ENCODE peak calls at places on chromosomes 6 and 20, in seven cellular contexts. V, X, T, U, W, P and Q are unnamed samples.

GRCh38 chr6:32852018-32852843 is 1.3 kb downstream of the TAP1 start:
- DNase-seq in T (peak; percentile 48), V (no peak), U (no peak), P (peak; percentile 80), X (no peak), W (peak; percentile 23), Q (no peak)

GRCh38 chr6:111534366-111534765 is 51.3 kb upstream of the REV3L start:
- DNase-seq in V (peak; percentile 94), P (no peak), X (peak; percentile 28), T (peak; percentile 87), U (no peak), W (no peak), Q (no peak)

GRCh38 chr6:165854863-165855593 is 192.0 kb upstream of the PDE10A start:
- DNase-seq in V (no peak), X (no peak), U (no peak), P (no peak), T (no peak), W (no peak), Q (no peak)

GRCh38 chr6:81067057-81067456 is 685.4 kb downstream of the TENT5A start:
- DNase-seq in X (no peak), W (no peak), P (no peak), V (no peak), T (no peak), U (no peak), Q (no peak)

GRCh38 chr6:2783188-2783957 is 18.2 kb downstream of the WRNIP1 start:
- DNase-seq in U (no peak), T (no peak), W (no peak), V (peak; percentile 91), X (no peak), P (no peak), Q (no peak)

GRCh38 chr20:37404461-37404881 is 58.5 kb downstream of the SRC start:
- DNase-seq in V (no peak), T (no peak), W (no peak), X (no peak), U (no peak), P (no peak), Q (no peak)

GRCh38 chr20:24146231-24146634 is 157.7 kb upstream of the GGTLC1 start:
- DNase-seq in P (no peak), W (no peak), V (no peak), T (no peak), U (no peak), X (no peak), Q (no peak)

GRCh38 chr6:143592335-143592734 is 80.8 kb upstream of the FUCA2 start:
- DNase-seq in T (no peak), P (no peak), V (peak; percentile 73), W (no peak), U (no peak), X (no peak), Q (no peak)

GRCh38 chr20:45450097-45450818 is 19.3 kb upstream of the WFDC2 start:
- DNase-seq in U (peak; percentile 32), W (no peak), V (peak; percentile 72), P (no peak), T (no peak), X (peak; percentile 54), Q (no peak)

GRCh38 chr6:129507059-129507807 is 202.7 kb downstream of the ARHGAP18 start:
- DNase-seq in V (no peak), W (no peak), U (no peak), P (no peak), T (no peak), X (no peak), Q (no peak)

GRCh38 chr6:13364842-13365241 is 36.5 kb upstream of the TBC1D7 start:
- DNase-seq in V (no peak), W (no peak), P (no peak), X (no peak), T (no peak), U (no peak), Q (no peak)

GRCh38 chr6:2715737-2716136 is 35.0 kb downstream of the MYLK4 start:
- DNase-seq in V (no peak), T (no peak), X (no peak), W (no peak), P (no peak), U (no peak), Q (no peak)

GRCh38 chr6:34697544-34697836 is 923 bp upstream of the ILRUN start:
- DNase-seq in U (no peak), X (no peak), P (no peak), V (no peak), W (no peak), T (no peak), Q (no peak)

GRCh38 chr20:19025430-19026120 is 186.9 kb upstream of the SLC24A3 start:
- DNase-seq in V (no peak), U (no peak), X (no peak), P (no peak), T (no peak), W (peak; percentile 22), Q (no peak)

GRCh38 chr20:64077094-64077493 is 2.2 kb downstream of the RGS19 start:
- DNase-seq in X (no peak), P (no peak), U (peak; percentile 37), W (no peak), V (no peak), T (peak; percentile 60), Q (no peak)

GRCh38 chr6:40338306-40338705 is 248.9 kb downstream of the LRFN2 start:
- DNase-seq in T (no peak), V (no peak), W (no peak), U (no peak), X (no peak), P (no peak), Q (no peak)

GRCh38 chr6:138958595-138958994 is 29.5 kb downstream of the REPS1 start:
- DNase-seq in U (no peak), V (no peak), T (no peak), P (no peak), X (no peak), W (no peak), Q (no peak)

GRCh38 chr6:62119401-62119800 is 166.6 kb downstream of the KHDRBS2 start:
- DNase-seq in X (no peak), W (no peak), T (no peak), U (no peak), P (no peak), V (no peak), Q (no peak)

GRCh38 chr6:126672654-126673053 is 332.7 kb downstream of the CENPW start:
- DNase-seq in T (no peak), U (no peak), P (no peak), W (no peak), X (no peak), V (peak; percentile 17), Q (no peak)

GRCh38 chr6:5728726-5729434 is 277.8 kb downstream of the NRN1 start:
- DNase-seq in V (peak; percentile 13), W (no peak), X (no peak), U (no peak), T (no peak), P (no peak), Q (no peak)

GRCh38 chr6:1202201-1202600 is 109.7 kb upstream of the FOXQ1 start:
- DNase-seq in V (no peak), T (no peak), X (no peak), P (no peak), W (no peak), U (no peak), Q (no peak)

DNA sequence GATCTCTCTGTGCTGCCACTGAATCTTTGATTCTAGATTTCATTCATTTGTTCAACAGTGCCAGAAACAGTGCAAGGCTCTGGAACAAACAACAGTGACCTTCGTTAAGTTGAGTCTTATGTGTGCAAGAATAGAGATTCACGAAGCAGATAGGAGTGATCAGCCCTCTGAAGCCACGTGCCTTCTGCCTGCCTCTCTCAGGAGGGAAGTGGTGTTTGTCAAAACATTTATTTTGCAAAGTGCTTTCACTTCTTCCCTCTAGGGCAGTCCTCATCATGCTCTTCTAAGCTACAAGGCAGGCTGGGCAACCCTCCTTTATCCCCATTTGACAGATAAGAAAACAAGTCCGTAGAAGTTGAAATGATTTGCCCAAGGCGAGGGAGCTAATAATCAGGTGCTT is 204.3 kb downstream of the TFAP2C start:
- DNase-seq in W (no peak), P (no peak), T (no peak), V (no peak), U (no peak), X (no peak), Q (no peak)
- H3K27me3 ChIP-seq in W (peaks cover 59% of the 10 kb centered on the region), P (peaks cover 20% of the 10 kb centered on the region), T (peaks cover 12% of the 10 kb centered on the region), V (peaks cover 38% of the 10 kb centered on the region), U (no peaks in the 10 kb centered on the region), X (peaks cover 4% of the 10 kb centered on the region), Q (no peaks in the 10 kb centered on the region)

GRCh38 chr6:157556671-157557430 is 175.9 kb downstream of the ZDHHC14 start:
- DNase-seq in T (no peak), X (no peak), P (peak; percentile 56), W (peak; percentile 29), U (no peak), V (no peak), Q (no peak)

GRCh38 chr6:157558049-157558448 is 177.1 kb downstream of the ZDHHC14 start:
- DNase-seq in T (no peak), V (peak; percentile 13), P (peak; percentile 19), U (no peak), W (no peak), X (peak; percentile 33), Q (no peak)

GRCh38 chr6:157558487-157559200 is 177.7 kb downstream of the ZDHHC14 start:
- DNase-seq in T (no peak), W (no peak), P (no peak), V (no peak), U (no peak), X (no peak), Q (no peak)

GRCh38 chr6:157555795-157556645 is 175.0 kb downstream of the ZDHHC14 start:
- DNase-seq in T (no peak), W (peak; percentile 32), U (no peak), X (no peak), P (peak; percentile 49), V (no peak), Q (no peak)

GRCh38 chr6:157557541-157557940 is 176.6 kb downstream of the ZDHHC14 start:
- DNase-seq in T (no peak), X (no peak), U (no peak), V (no peak), P (peak; percentile 10), W (no peak), Q (no peak)
- H3K4me1 ChIP-seq in T (no peaks in the 10 kb centered on the region), X (no peaks in the 10 kb centered on the region), U (peaks cover 12% of the 10 kb centered on the region), V (no peaks in the 10 kb centered on the region), P (no peaks in the 10 kb centered on the region), W (no peaks in the 10 kb centered on the region), Q (peaks cover 15% of the 10 kb centered on the region)

GRCh38 chr6:106517699-106518098 is 111.6 kb downstream of the RTN4IP1 start:
- DNase-seq in U (no peak), P (no peak), X (no peak), V (no peak), T (no peak), W (no peak), Q (no peak)

GRCh38 chr6:106518748-106519147 is 110.5 kb downstream of the RTN4IP1 start:
- DNase-seq in T (no peak), V (no peak), X (no peak), U (no peak), P (no peak), W (no peak), Q (no peak)

GRCh38 chr6:106519460-106520394 is 109.6 kb downstream of the RTN4IP1 start:
- DNase-seq in U (peak; percentile 78), P (no peak), W (peak; percentile 87), T (peak; percentile 49), X (no peak), V (peak; percentile 36), Q (peak; percentile 76)

GRCh38 chr6:106522557-106522956 is 106.7 kb downstream of the RTN4IP1 start:
- DNase-seq in W (no peak), X (no peak), T (no peak), V (no peak), U (no peak), P (no peak), Q (no peak)

GRCh38 chr6:106520711-106521367 is 108.5 kb downstream of the RTN4IP1 start:
- DNase-seq in T (no peak), U (peak; percentile 91), W (no peak), P (no peak), X (no peak), V (no peak), Q (peak; percentile 93)
- H3K27ac ChIP-seq in T (no peak overlapping the region), U (peak overlapping the region; percentile 83), W (no peak overlapping the region), P (no peak overlapping the region), X (no peak overlapping the region), V (no peak overlapping the region), Q (peak overlapping the region; percentile 86)

GRCh38 chr6:28875348-28875747 is 48.4 kb downstream of the TRIM27 start:
- DNase-seq in X (no peak), U (no peak), W (no peak), P (no peak), T (no peak), V (no peak), Q (no peak)
- H3K27me3 ChIP-seq in X (no peaks in the 10 kb centered on the region), U (no peaks in the 10 kb centered on the region), W (peaks cover 17% of the 10 kb centered on the region), P (peaks cover 18% of the 10 kb centered on the region), T (no peaks in the 10 kb centered on the region), V (no peaks in the 10 kb centered on the region), Q (no peaks in the 10 kb centered on the region)